ENCODE peak calls at places on chromosome 15, in eight cellular contexts. D is upper lobe of right lung; O is OCI-LY7; B is CD8-positive, alpha-beta T cell; T is colonic mucosa; A is thoracic aorta; Y is lower lobe of right lung; R is tibial artery. G is an unnamed sample. For H3K4me1, the result is how much of the 10 kb centered on the place peaks cover.

GRCh38 chr15:99437315-99438221 is 128.2 kb upstream of the MEF2A start:
- DNase-seq in D (peak), R (peak), A (no peak), T (peak), B (no peak), Y (no peak), O (no peak), G (no peak)

GRCh38 chr15:77036537-77037474 is 34.1 kb downstream of the TSPAN3 start:
- DNase-seq in A (no peak), O (no peak), R (no peak), D (peak), T (peak), Y (peak), B (no peak), G (no peak)

GRCh38 chr15:71115567-71116351 is 488 bp downstream of the THSD4 start:
- DNase-seq in B (no peak), T (peak), O (no peak), D (peak), Y (peak), A (no peak), R (peak), G (peak)

GRCh38 chr15:98126326-98127090 is 166.0 kb downstream of the ARRDC4 start:
- DNase-seq in R (no peak), D (no peak), B (no peak), T (no peak), A (no peak), O (no peak), Y (no peak), G (no peak)

GRCh38 chr15:51866751-51867150 is 37.3 kb downstream of the TMOD3 start:
- DNase-seq in Y (no peak), B (no peak), T (no peak), D (no peak), R (no peak), O (no peak), A (no peak), G (no peak)

GRCh38 chr15:92315595-92316211 is 78.0 kb upstream of the ST8SIA2 start:
- DNase-seq in O (no peak), R (no peak), D (no peak), T (no peak), B (no peak), A (no peak), Y (no peak), G (no peak)

GRCh38 chr15:51218249-51218648 is 120.1 kb downstream of the CYP19A1 start:
- DNase-seq in O (no peak), Y (no peak), A (no peak), T (no peak), D (no peak), R (no peak), B (no peak), G (no peak)

GRCh38 chr15:98648654-98649537 is 557 bp downstream of the IGF1R start:
- DNase-seq in D (peak), Y (peak), R (no peak), A (no peak), T (peak), O (peak), B (peak), G (no peak)

GRCh38 chr15:101124731-101125558 is 126.9 kb downstream of the CHSY1 start:
- DNase-seq in D (no peak), T (no peak), R (no peak), A (no peak), B (no peak), Y (no peak), O (no peak), G (no peak)

GRCh38 chr15:101128696-101129095 is 123.2 kb downstream of the CHSY1 start:
- DNase-seq in O (no peak), T (no peak), B (no peak), A (no peak), Y (no peak), R (no peak), D (no peak), G (no peak)

GRCh38 chr15:101127503-101128076 is 124.3 kb downstream of the CHSY1 start:
- DNase-seq in D (no peak), R (peak), A (peak), T (peak), B (no peak), O (peak), Y (peak), G (peak)

GRCh38 chr15:101128191-101128590 is 123.7 kb downstream of the CHSY1 start:
- DNase-seq in A (no peak), O (no peak), B (no peak), Y (no peak), T (no peak), R (no peak), D (no peak), G (peak)

GRCh38 chr15:101126618-101127502 is 125.0 kb downstream of the CHSY1 start:
- DNase-seq in O (no peak), Y (no peak), B (no peak), A (no peak), T (no peak), R (no peak), D (no peak), G (no peak)
- H3K4me1 ChIP-seq in O (under half), Y (half or more), B (under half), A (under half), T (under half), R (under half), D (under half), G (under half)

GRCh38 chr15:68788265-68788624 is 32.5 kb downstream of the ANP32A start:
- DNase-seq in D (no peak), R (no peak), T (no peak), A (no peak), O (no peak), Y (no peak), B (no peak), G (no peak)
- H3K4me1 ChIP-seq in D (half or more), R (half or more), T (under half), A (under half), O (under half), Y (half or more), B (under half), G (under half)

GRCh38 chr15:49692514-49693090 is 71.8 kb downstream of the DTWD1 start:
- DNase-seq in T (no peak), B (no peak), R (no peak), O (no peak), A (no peak), Y (no peak), D (no peak), G (no peak)
- H3K4me1 ChIP-seq in T (under half), B (under half), R (under half), O (under half), A (under half), Y (under half), D (under half), G (under half)

GRCh38 chr15:73983773-73984172 is 8.3 kb downstream of the STOML1 start:
- DNase-seq in B (no peak), O (no peak), T (no peak), D (peak), Y (no peak), A (no peak), R (no peak), G (no peak)
- H3K4me1 ChIP-seq in B (under half), O (under half), T (under half), D (half or more), Y (half or more), A (under half), R (half or more), G (under half)

GRCh38 chr15:35693887-35694286 is 147.9 kb upstream of the DPH6 start:
- DNase-seq in B (no peak), Y (no peak), A (no peak), T (no peak), O (no peak), R (no peak), D (no peak), G (no peak)

GRCh38 chr15:35696767-35697231 is 150.8 kb upstream of the DPH6 start:
- DNase-seq in A (no peak), T (no peak), D (no peak), R (no peak), Y (no peak), B (no peak), O (no peak), G (peak)

GRCh38 chr15:35693286-35693685 is 147.3 kb upstream of the DPH6 start:
- DNase-seq in O (no peak), A (no peak), B (no peak), Y (no peak), T (no peak), D (no peak), R (no peak), G (no peak)

GRCh38 chr15:35692256-35692867 is 146.4 kb upstream of the DPH6 start:
- DNase-seq in Y (no peak), T (no peak), A (no peak), R (no peak), B (no peak), D (no peak), O (no peak), G (no peak)

GRCh38 chr15:35695002-35695401 is 149.0 kb upstream of the DPH6 start:
- DNase-seq in B (no peak), Y (no peak), T (no peak), A (no peak), D (no peak), R (no peak), O (no peak), G (no peak)
- H3K4me1 ChIP-seq in B (under half), Y (half or more), T (under half), A (under half), D (under half), R (under half), O (under half), G (under half)

G was measured in PC-9.